ENCODE peak calls at places on chromosome 13, in four cellular contexts. One of them, this sample, is unnamed.

GRCh38 chr13:102128216-102128800 is 273.5 kb downstream of the FGF14 start:
- DNase-seq in Peyer's patch: no peak
- DNase-seq in body of pancreas: no peak
- DNase-seq in left ventricle myocardium inferior: no peak
- DNase-seq in this sample: peak; percentile 27

GRCh38 chr13:109209526-109209925 is 576.9 kb downstream of the IRS2 start:
- DNase-seq in Peyer's patch: no peak
- DNase-seq in body of pancreas: no peak
- DNase-seq in left ventricle myocardium inferior: no peak
- DNase-seq in this sample: no peak

GRCh38 chr13:110130431-110130830 is 176.5 kb downstream of the COL4A1 start:
- DNase-seq in Peyer's patch: no peak
- DNase-seq in body of pancreas: no peak
- DNase-seq in left ventricle myocardium inferior: no peak
- DNase-seq in this sample: no peak

GRCh38 chr13:37109080-37109678 is 3.7 kb upstream of the CSNK1A1L start:
- DNase-seq in Peyer's patch: no peak
- DNase-seq in body of pancreas: no peak
- DNase-seq in left ventricle myocardium inferior: no peak
- DNase-seq in this sample: no peak

GRCh38 chr13:98262307-98262706 is 85.2 kb upstream of the RNF113B start:
- DNase-seq in Peyer's patch: no peak
- DNase-seq in body of pancreas: no peak
- DNase-seq in left ventricle myocardium inferior: no peak
- DNase-seq in this sample: no peak

GRCh38 chr13:104477256-104477655 is 1411.0 kb upstream of the SLC10A2 start:
- DNase-seq in Peyer's patch: no peak
- DNase-seq in body of pancreas: no peak
- DNase-seq in left ventricle myocardium inferior: no peak
- DNase-seq in this sample: no peak

GRCh38 chr13:81377926-81378325 is 1037.0 kb upstream of the SPRY2 start:
- DNase-seq in Peyer's patch: no peak
- DNase-seq in body of pancreas: no peak
- DNase-seq in left ventricle myocardium inferior: no peak
- DNase-seq in this sample: no peak

GRCh38 chr13:32045963-32046785 is 14.6 kb downstream of the FRY start:
- DNase-seq in Peyer's patch: no peak
- DNase-seq in body of pancreas: peak; percentile 49
- DNase-seq in left ventricle myocardium inferior: no peak
- DNase-seq in this sample: peak; percentile 7

GRCh38 chr13:98406475-98406874 is 170.4 kb downstream of the STK24 start:
- DNase-seq in Peyer's patch: no peak
- DNase-seq in body of pancreas: peak; percentile 17
- DNase-seq in left ventricle myocardium inferior: no peak
- DNase-seq in this sample: peak; percentile 37

GRCh38 chr13:111353508-111353907 is 33.1 kb downstream of the TEX29 start:
- DNase-seq in Peyer's patch: no peak
- DNase-seq in body of pancreas: no peak
- DNase-seq in left ventricle myocardium inferior: no peak
- DNase-seq in this sample: no peak

GRCh38 chr13:94711561-94712286 is 621 bp downstream of the SOX21 start:
- DNase-seq in Peyer's patch: no peak
- DNase-seq in body of pancreas: no peak
- DNase-seq in left ventricle myocardium inferior: no peak
- DNase-seq in this sample: peak; percentile 10

GRCh38 chr13:75959861-75960481 is 323.8 kb downstream of the LMO7 start:
- DNase-seq in Peyer's patch: no peak
- DNase-seq in body of pancreas: no peak
- DNase-seq in left ventricle myocardium inferior: no peak
- DNase-seq in this sample: no peak

GRCh38 chr13:97274782-97275252 is 52.7 kb downstream of the MBNL2 start:
- DNase-seq in Peyer's patch: no peak
- DNase-seq in body of pancreas: no peak
- DNase-seq in left ventricle myocardium inferior: no peak
- DNase-seq in this sample: no peak

GRCh38 chr13:26628706-26629105 is 71.2 kb downstream of the WASF3 start:
- DNase-seq in Peyer's patch: no peak
- DNase-seq in body of pancreas: no peak
- DNase-seq in left ventricle myocardium inferior: no peak
- DNase-seq in this sample: peak; percentile 33

GRCh38 chr13:113846639-113847318 is 17.1 kb downstream of the GAS6 start:
- DNase-seq in Peyer's patch: no peak
- DNase-seq in body of pancreas: no peak
- DNase-seq in left ventricle myocardium inferior: no peak
- DNase-seq in this sample: peak; percentile 61

GRCh38 chr13:26948353-26948752 is 187.8 kb upstream of the GPR12 start:
- DNase-seq in Peyer's patch: no peak
- DNase-seq in body of pancreas: no peak
- DNase-seq in left ventricle myocardium inferior: no peak
- DNase-seq in this sample: no peak

GRCh38 chr13:45374917-45375316 is 33.9 kb upstream of the TPT1 start:
- DNase-seq in Peyer's patch: no peak
- DNase-seq in body of pancreas: no peak
- DNase-seq in left ventricle myocardium inferior: no peak
- DNase-seq in this sample: no peak

GRCh38 chr13:32153056-32153455 is 121.5 kb downstream of the FRY start:
- DNase-seq in Peyer's patch: no peak
- DNase-seq in body of pancreas: no peak
- DNase-seq in left ventricle myocardium inferior: no peak
- DNase-seq in this sample: no peak

GRCh38 chr13:75038315-75038881 is 443.6 kb downstream of the TBC1D4 start:
- DNase-seq in Peyer's patch: no peak
- DNase-seq in body of pancreas: no peak
- DNase-seq in left ventricle myocardium inferior: no peak
- DNase-seq in this sample: no peak

GRCh38 chr13:103325675-103326074 is 259.5 kb upstream of the SLC10A2 start:
- DNase-seq in Peyer's patch: no peak
- DNase-seq in body of pancreas: no peak
- DNase-seq in left ventricle myocardium inferior: no peak
- DNase-seq in this sample: no peak

GRCh38 chr13:44819245-44819644 is 170.0 kb downstream of the NUFIP1 start:
- DNase-seq in Peyer's patch: no peak
- DNase-seq in body of pancreas: peak; percentile 38
- DNase-seq in left ventricle myocardium inferior: no peak
- DNase-seq in this sample: no peak

GRCh38 chr13:79531542-79532239 is 50.7 kb downstream of the NDFIP2 start:
- DNase-seq in Peyer's patch: no peak
- DNase-seq in body of pancreas: no peak
- DNase-seq in left ventricle myocardium inferior: no peak
- DNase-seq in this sample: no peak

GRCh38 chr13:31896427-31896826 is 135.1 kb upstream of the FRY start:
- DNase-seq in Peyer's patch: no peak
- DNase-seq in body of pancreas: no peak
- DNase-seq in left ventricle myocardium inferior: peak; percentile 42
- DNase-seq in this sample: no peak

GRCh38 chr13:38685974-38686571 is 804 bp upstream of the FREM2 start:
- DNase-seq in Peyer's patch: no peak
- DNase-seq in body of pancreas: peak; percentile 24
- DNase-seq in left ventricle myocardium inferior: no peak
- DNase-seq in this sample: peak; percentile 67

GRCh38 chr13:113034451-113035208 is 65.6 kb downstream of the MCF2L start:
- DNase-seq in Peyer's patch: no peak
- DNase-seq in body of pancreas: peak; percentile 53
- DNase-seq in left ventricle myocardium inferior: no peak
- DNase-seq in this sample: peak; percentile 50

GRCh38 chr13:86051134-86052103 is 252.2 kb upstream of the SLITRK6 start:
- DNase-seq in Peyer's patch: no peak
- DNase-seq in body of pancreas: no peak
- DNase-seq in left ventricle myocardium inferior: no peak
- DNase-seq in this sample: no peak

GRCh38 chr13:109402976-109403375 is 383.4 kb downstream of the IRS2 start:
- DNase-seq in Peyer's patch: no peak
- DNase-seq in body of pancreas: no peak
- DNase-seq in left ventricle myocardium inferior: no peak
- DNase-seq in this sample: no peak

GRCh38 chr13:112828082-112828699 is 138.4 kb downstream of the ATP11A start:
- DNase-seq in Peyer's patch: no peak
- DNase-seq in body of pancreas: no peak
- DNase-seq in left ventricle myocardium inferior: no peak
- DNase-seq in this sample: no peak

GRCh38 chr13:26449063-26449848 is 108.2 kb upstream of the WASF3 start:
- DNase-seq in Peyer's patch: no peak
- DNase-seq in body of pancreas: no peak
- DNase-seq in left ventricle myocardium inferior: no peak
- DNase-seq in this sample: no peak

GRCh38 chr13:86087241-86087640 is 288.0 kb upstream of the SLITRK6 start:
- DNase-seq in Peyer's patch: no peak
- DNase-seq in body of pancreas: no peak
- DNase-seq in left ventricle myocardium inferior: no peak
- DNase-seq in this sample: no peak

DNA sequence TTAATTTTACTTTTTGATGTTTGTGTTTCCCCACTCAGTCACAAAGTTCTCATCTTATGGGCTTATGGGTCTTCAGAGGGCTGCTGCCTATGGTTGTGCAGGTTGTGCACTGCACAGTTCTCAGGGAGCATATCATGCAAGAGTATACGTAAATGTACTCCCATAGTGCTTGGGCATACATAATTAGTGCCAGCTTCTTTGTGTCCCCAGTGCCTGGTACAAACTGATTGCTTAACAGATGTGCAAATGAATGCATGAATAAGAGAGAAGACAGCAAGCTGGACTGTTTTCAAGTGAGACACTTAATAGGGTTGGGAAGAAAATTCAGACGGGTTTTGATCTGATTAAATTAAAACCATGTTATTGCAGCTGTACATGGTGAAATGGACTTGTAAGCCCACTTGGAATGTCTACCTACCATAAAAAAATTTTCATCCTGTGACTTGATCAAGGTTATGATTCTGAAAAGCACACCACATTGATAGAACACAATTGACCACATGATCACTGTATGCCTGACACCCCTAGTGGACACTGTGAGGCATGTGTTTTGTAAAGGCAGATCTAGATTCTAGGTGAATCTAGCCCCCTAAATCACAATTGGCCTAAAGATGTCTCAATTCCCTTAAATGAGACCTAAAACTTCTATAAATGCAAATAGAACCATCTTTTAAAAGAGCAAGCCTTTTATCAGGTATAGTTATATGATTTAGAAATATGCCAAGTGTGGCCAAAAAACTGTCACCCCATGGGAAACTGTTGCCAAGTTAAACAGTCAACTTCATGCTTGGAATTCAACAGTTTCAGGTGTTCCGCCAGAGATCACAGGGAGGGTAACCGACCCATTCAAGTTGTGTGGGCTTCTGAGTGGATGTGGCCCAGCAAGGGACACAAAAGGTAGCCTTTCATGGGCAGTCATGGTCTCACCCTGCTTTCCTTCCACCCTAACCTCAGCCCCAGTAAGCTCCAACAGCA is 27.9 kb downstream of the FAM124A start:
- DNase-seq in Peyer's patch: no peak
- DNase-seq in body of pancreas: peak; percentile 38
- DNase-seq in left ventricle myocardium inferior: no peak
- DNase-seq in this sample: no peak
- TF ChIP-seq CTCF in Peyer's patch: no peak
- TF ChIP-seq CTCF in body of pancreas: peak; percentile 43
- TF ChIP-seq CTCF in left ventricle myocardium inferior: peak; percentile 40
- TF ChIP-seq CTCF in this sample: no peak

DNA sequence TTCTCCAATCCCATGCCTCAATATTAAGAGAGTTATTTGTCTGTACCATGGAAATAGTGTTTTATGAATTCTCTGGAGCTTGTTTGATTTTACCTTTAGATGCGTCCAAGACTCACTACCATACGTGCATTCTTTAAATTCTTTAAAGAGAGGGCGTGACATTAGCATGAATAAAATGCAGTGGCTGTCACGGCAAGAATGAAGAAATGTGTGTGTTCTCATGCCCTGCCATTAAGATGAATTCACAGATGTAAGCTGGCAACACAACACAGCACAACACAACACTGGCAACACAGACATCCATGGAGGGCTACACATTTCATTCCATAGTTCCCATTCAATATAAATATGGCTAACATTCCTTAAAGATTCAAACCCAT is 213.4 kb downstream of the ENOX1 start:
- DNase-seq in Peyer's patch: no peak
- DNase-seq in body of pancreas: no peak
- DNase-seq in left ventricle myocardium inferior: no peak
- DNase-seq in this sample: no peak
- H3K27ac ChIP-seq in Peyer's patch: no peak overlapping the region
- H3K27ac ChIP-seq in body of pancreas: no peak overlapping the region
- H3K27ac ChIP-seq in left ventricle myocardium inferior: no peak overlapping the region
- H3K27ac ChIP-seq in this sample: no peak overlapping the region

GRCh38 chr13:30370916-30371521 is 51.3 kb upstream of the UBE2L5 start:
- DNase-seq in Peyer's patch: no peak
- DNase-seq in body of pancreas: no peak
- DNase-seq in left ventricle myocardium inferior: no peak
- DNase-seq in this sample: no peak

GRCh38 chr13:30371649-30372265 is 50.5 kb upstream of the UBE2L5 start:
- DNase-seq in Peyer's patch: peak; percentile 88
- DNase-seq in body of pancreas: peak; percentile 46
- DNase-seq in left ventricle myocardium inferior: no peak
- DNase-seq in this sample: peak; percentile 61

GRCh38 chr13:30376426-30377311 is 45.6 kb upstream of the UBE2L5 start:
- DNase-seq in Peyer's patch: peak; percentile 86
- DNase-seq in body of pancreas: peak; percentile 25
- DNase-seq in left ventricle myocardium inferior: no peak
- DNase-seq in this sample: peak; percentile 82

GRCh38 chr13:30375436-30375835 is 46.9 kb upstream of the UBE2L5 start:
- DNase-seq in Peyer's patch: no peak
- DNase-seq in body of pancreas: no peak
- DNase-seq in left ventricle myocardium inferior: no peak
- DNase-seq in this sample: peak; percentile 39

DNA sequence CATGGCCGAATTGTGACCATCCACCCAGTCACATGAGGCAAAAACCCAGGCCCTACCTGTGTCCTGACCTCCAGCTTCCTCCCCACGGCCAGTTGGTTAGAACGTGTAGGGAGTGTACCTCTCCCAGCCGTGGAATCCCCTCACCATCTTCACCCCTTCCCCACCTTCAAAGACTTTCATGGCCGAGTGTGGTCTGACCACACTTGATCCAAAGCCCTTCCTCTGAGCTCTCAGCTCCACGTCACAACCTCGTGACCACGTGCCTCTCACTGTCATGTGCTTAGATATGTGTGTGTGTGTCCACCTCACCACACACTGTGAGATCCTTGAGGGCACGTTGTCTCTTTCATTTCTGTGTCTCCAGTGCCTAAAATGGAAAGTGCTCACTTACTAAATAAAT is 48.6 kb upstream of the UBE2L5 start:
- DNase-seq in Peyer's patch: peak; percentile 89
- DNase-seq in body of pancreas: no peak
- DNase-seq in left ventricle myocardium inferior: no peak
- DNase-seq in this sample: no peak
- H3K4me3 ChIP-seq in Peyer's patch: peak overlapping the region; percentile 11
- H3K4me3 ChIP-seq in body of pancreas: no peak overlapping the region
- H3K4me3 ChIP-seq in left ventricle myocardium inferior: no peak overlapping the region
- H3K4me3 ChIP-seq in this sample: no peak overlapping the region

DNA sequence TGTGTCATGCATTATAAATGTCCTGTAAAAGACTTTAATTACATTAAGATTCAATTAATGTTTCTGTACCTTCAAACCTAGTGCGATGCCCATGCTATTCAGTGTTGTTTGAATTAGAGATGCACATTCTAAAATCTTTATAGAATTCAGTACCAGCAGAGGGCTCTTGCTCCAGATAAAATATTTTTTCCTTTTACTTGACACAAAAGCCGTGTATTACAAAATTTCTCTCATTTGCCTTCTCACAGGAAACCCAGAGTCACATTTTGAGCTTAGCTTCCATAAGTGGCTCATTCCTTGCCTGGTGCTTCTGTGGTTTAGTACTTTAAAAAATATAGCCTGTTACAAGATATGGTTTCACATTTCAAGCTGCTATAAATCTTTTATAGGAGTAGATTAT is 101.2 kb downstream of the RNF17 start:
- DNase-seq in Peyer's patch: no peak
- DNase-seq in body of pancreas: no peak
- DNase-seq in left ventricle myocardium inferior: no peak
- DNase-seq in this sample: no peak
- TF ChIP-seq CTCF in Peyer's patch: no peak
- TF ChIP-seq CTCF in body of pancreas: no peak
- TF ChIP-seq CTCF in left ventricle myocardium inferior: peak; percentile 21
- TF ChIP-seq CTCF in this sample: peak; percentile 38